ENCODE peak calls at places on chromosome 2, in four cellular contexts. E is suprapubic skin, C is H1, P is RWPE1. T is an unnamed sample.
A peak's percentile ranks its signal among the peaks of the same experiment; 100 is the strongest.

GRCh38 chr2:165067958-165068612 is 112.8 kb upstream of the SLC38A11 start:
- DNase-seq in P (peak; percentile 9), C (peak; percentile 49), E (no peak), T (peak; percentile 57)

GRCh38 chr2:61396005-61396404 is 74.9 kb downstream of the USP34 start:
- DNase-seq in E (no peak), P (no peak), C (no peak), T (no peak)

GRCh38 chr2:203904022-203904421 is 32.5 kb upstream of the ICOS start:
- DNase-seq in P (no peak), E (no peak), C (no peak), T (no peak)

GRCh38 chr2:128494640-128495321 is 176.1 kb upstream of the HS6ST1 start:
- DNase-seq in E (no peak), C (no peak), P (no peak), T (no peak)

GRCh38 chr2:190328748-190329147 is 9.1 kb upstream of the HIBCH start:
- DNase-seq in C (no peak), P (peak; percentile 11), E (no peak), T (peak; percentile 37)

GRCh38 chr2:235836416-235837042 is 331.7 kb downstream of the GBX2 start:
- DNase-seq in C (no peak), P (no peak), E (no peak), T (no peak)

GRCh38 chr2:127707890-127708648 is 6.8 kb downstream of the SFT2D3 start:
- DNase-seq in C (no peak), P (no peak), E (no peak), T (no peak)

GRCh38 chr2:160968183-160968582 is 192.0 kb upstream of the TANK start:
- DNase-seq in E (no peak), P (no peak), C (no peak), T (no peak)

GRCh38 chr2:71926860-71927756 is 220.6 kb downstream of the CYP26B1 start:
- DNase-seq in C (no peak), P (no peak), E (no peak), T (no peak)

GRCh38 chr2:67564076-67564475 is 166.9 kb downstream of the ETAA1 start:
- DNase-seq in C (no peak), E (no peak), P (no peak), T (no peak)

GRCh38 chr2:84494070-84494469 is 22.2 kb upstream of the DNAH6 start:
- DNase-seq in E (no peak), C (no peak), P (no peak), T (no peak)

GRCh38 chr2:204051476-204051875 is 114.9 kb downstream of the ICOS start:
- DNase-seq in C (no peak), E (no peak), P (peak; percentile 6), T (peak; percentile 34)

GRCh38 chr2:18924905-18925691 is 335.7 kb upstream of the NT5C1B start:
- DNase-seq in P (no peak), E (no peak), C (no peak), T (no peak)

GRCh38 chr2:23376972-23377371 is 8.0 kb upstream of the KLHL29 start:
- DNase-seq in P (no peak), C (no peak), E (no peak), T (no peak)

GRCh38 chr2:142112648-142113278 is 18.1 kb downstream of the LRP1B start:
- DNase-seq in E (no peak), C (no peak), P (peak; percentile 5), T (peak; percentile 25)

GRCh38 chr2:190835303-190835930 is 45.2 kb upstream of the GLS start:
- DNase-seq in E (no peak), P (peak; percentile 80), C (no peak), T (peak; percentile 92)

GRCh38 chr2:176704282-176704773 is 435.1 kb downstream of the MTX2 start:
- DNase-seq in C (no peak), P (no peak), E (no peak), T (no peak)

GRCh38 chr2:240959941-240960308 is 38.5 kb upstream of the SNED1 start:
- DNase-seq in P (no peak), C (no peak), E (no peak), T (no peak)

T was measured in COLO829.